ENCODE peak calls at places on chromosomes 12 and 14, in four cellular contexts. H is K562, A is H1, C is HepG2. J is an unnamed sample.

GRCh38 chr14:104375551-104376201 is 203.9 kb upstream of the C14orf180 start:
- DNase-seq in H (no peak), A (no peak), C (no peak), J (no peak)

GRCh38 chr14:77861201-77861600 is 61.3 kb downstream of the ADCK1 start:
- DNase-seq in H (no peak), A (no peak), C (no peak), J (no peak)

GRCh38 chr14:22469541-22470303 is 119.3 kb downstream of the DAD1 start:
- DNase-seq in H (no peak), A (no peak), C (no peak), J (no peak)

GRCh38 chr12:125148316-125148715 is 83.1 kb downstream of the AACS start:
- DNase-seq in H (no peak), A (no peak), C (no peak), J (no peak)

GRCh38 chr12:11664101-11664500 is 14.6 kb downstream of the ETV6 start:
- DNase-seq in H (no peak), A (no peak), C (no peak), J (no peak)

GRCh38 chr12:49491823-49492222 is 47.0 kb upstream of the KCNH3 start:
- DNase-seq in H (no peak), A (no peak), C (no peak), J (no peak)

GRCh38 chr14:101476931-101477553 is 84.3 kb upstream of the DIO3 start:
- DNase-seq in H (no peak), A (peak), C (peak), J (no peak)

GRCh38 chr12:51087818-51088217 is 4.4 kb upstream of the CSRNP2 start:
- DNase-seq in H (no peak), A (no peak), C (no peak), J (peak)

GRCh38 chr12:71840226-71840847 is 778 bp downstream of the TBC1D15 start:
- DNase-seq in H (peak), A (no peak), C (peak), J (no peak)

GRCh38 chr12:110597885-110598284 is 14.8 kb upstream of the PPTC7 start:
- DNase-seq in H (no peak), A (no peak), C (no peak), J (no peak)

GRCh38 chr12:1912580-1913376 is 5.7 kb downstream of the CACNA2D4 start:
- DNase-seq in H (no peak), A (no peak), C (no peak), J (no peak)

GRCh38 chr12:76670776-76671175 is 93.1 kb upstream of the ZDHHC17 start:
- DNase-seq in H (no peak), A (no peak), C (no peak), J (no peak)

GRCh38 chr14:59055439-59056045 is 132.9 kb upstream of the DAAM1 start:
- DNase-seq in H (peak), A (no peak), C (peak), J (peak)
- TF ChIP-seq BRCA1 in H (no peak), A (no peak), C (no peak), J (no peak)

GRCh38 chr14:65109357-65109756 is 7.0 kb upstream of the MAX start:
- DNase-seq in H (no peak), A (no peak), C (no peak), J (no peak)

GRCh38 chr14:65104791-65105190 is 2.5 kb upstream of the MAX start:
- DNase-seq in H (no peak), A (no peak), C (no peak), J (no peak)

GRCh38 chr14:65106316-65106715 is 4.0 kb upstream of the MAX start:
- DNase-seq in H (no peak), A (no peak), C (no peak), J (no peak)

GRCh38 chr14:65110525-65110924 is 8.2 kb upstream of the MAX start:
- DNase-seq in H (no peak), A (no peak), C (no peak), J (no peak)

GRCh38 chr14:65107200-65107599 is 4.9 kb upstream of the MAX start:
- DNase-seq in H (peak), A (no peak), C (no peak), J (no peak)
- TF ChIP-seq SP1 in H (no peak), A (no peak), C (no peak), J (no peak)

GRCh38 chr14:68842298-68842697 is 49.4 kb upstream of the ZFP36L1 start:
- DNase-seq in H (no peak), A (no peak), C (no peak), J (no peak)

GRCh38 chr14:68844210-68844545 is 51.3 kb upstream of the ZFP36L1 start:
- DNase-seq in H (no peak), A (no peak), C (no peak), J (no peak)

GRCh38 chr14:68843471-68844209 is 50.8 kb upstream of the ZFP36L1 start:
- DNase-seq in H (peak), A (peak), C (no peak), J (no peak)

GRCh38 chr14:68840454-68840853 is 47.6 kb upstream of the ZFP36L1 start:
- DNase-seq in H (no peak), A (no peak), C (no peak), J (no peak)

DNA sequence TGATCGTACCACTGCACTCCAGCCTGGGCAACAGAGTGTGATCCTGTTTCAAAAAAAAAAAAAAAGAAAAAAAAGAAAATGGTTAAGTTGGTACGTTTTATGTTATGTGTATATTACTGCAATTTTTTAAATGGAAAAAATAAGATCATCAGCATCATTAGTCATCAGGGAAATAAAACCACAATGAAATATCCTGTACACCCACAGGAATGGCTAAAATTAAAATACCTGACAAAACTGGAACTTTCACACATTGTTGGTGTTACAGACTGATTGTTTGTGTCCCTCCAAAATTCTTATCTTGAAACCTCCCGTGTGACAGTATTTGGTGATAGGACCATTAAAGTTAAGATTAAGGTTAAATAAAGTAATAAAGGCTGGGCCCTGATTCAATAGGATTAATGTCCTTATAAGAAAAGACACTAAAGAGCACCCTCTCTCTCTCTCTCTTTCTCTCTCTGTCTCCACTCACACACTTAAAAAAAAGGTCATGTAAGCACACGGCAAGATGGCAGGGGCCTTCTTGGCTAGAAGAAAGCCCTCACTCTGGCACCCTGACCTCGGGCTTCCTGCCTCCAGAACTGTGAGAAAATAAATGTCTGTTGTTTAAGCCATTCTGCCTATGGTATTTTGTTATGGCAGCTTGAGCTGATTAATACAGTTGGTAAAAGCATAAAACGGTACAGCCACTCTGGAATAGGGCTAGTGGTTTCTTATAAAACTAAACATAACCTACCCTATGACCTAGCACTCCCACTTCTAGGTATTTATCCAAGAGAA is 48.4 kb upstream of the ZFP36L1 start:
- DNase-seq in H (no peak), A (no peak), C (no peak), J (no peak)
- TF ChIP-seq BRCA1 in H (no peak), A (no peak), C (no peak), J (no peak)

GRCh38 chr14:91326514-91326832 is 82.0 kb upstream of the GPR68 start:
- DNase-seq in H (no peak), A (no peak), C (no peak), J (no peak)
- TF ChIP-seq SP1 in H (no peak), A (no peak), C (no peak), J (no peak)

GRCh38 chr14:75198291-75198933 is 22.0 kb upstream of the TMED10 start:
- DNase-seq in H (no peak), A (no peak), C (peak), J (no peak)
- TF ChIP-seq BRCA1 in H (no peak), A (no peak), C (no peak), J (no peak)

GRCh38 chr12:105089817-105090216 is 5.6 kb upstream of the ALDH1L2 start:
- DNase-seq in H (no peak), A (no peak), C (no peak), J (no peak)

GRCh38 chr12:105092336-105092735 is 8.1 kb upstream of the ALDH1L2 start:
- DNase-seq in H (no peak), A (peak), C (no peak), J (no peak)

GRCh38 chr12:105090361-105090760 is 6.1 kb upstream of the ALDH1L2 start:
- DNase-seq in H (no peak), A (no peak), C (no peak), J (no peak)

GRCh38 chr12:105091495-105092206 is 7.4 kb upstream of the ALDH1L2 start:
- DNase-seq in H (no peak), A (no peak), C (no peak), J (no peak)
- TF ChIP-seq SP1 in H (no peak), A (no peak), C (no peak), J (no peak)

GRCh38 chr14:74570696-74571095 is 41.3 kb downstream of the LTBP2 start:
- DNase-seq in H (no peak), A (no peak), C (no peak), J (no peak)

GRCh38 chr14:74569826-74570591 is 42.0 kb downstream of the LTBP2 start:
- DNase-seq in H (no peak), A (no peak), C (peak), J (no peak)

GRCh38 chr14:74568896-74569295 is 43.1 kb downstream of the LTBP2 start:
- DNase-seq in H (no peak), A (no peak), C (no peak), J (no peak)

GRCh38 chr14:74568380-74568649 is 43.7 kb downstream of the LTBP2 start:
- DNase-seq in H (no peak), A (no peak), C (no peak), J (no peak)

GRCh38 chr14:74569387-74569786 is 42.6 kb downstream of the LTBP2 start:
- DNase-seq in H (no peak), A (no peak), C (no peak), J (no peak)
- TF ChIP-seq BRCA1 in H (no peak), A (no peak), C (no peak), J (no peak)

DNA sequence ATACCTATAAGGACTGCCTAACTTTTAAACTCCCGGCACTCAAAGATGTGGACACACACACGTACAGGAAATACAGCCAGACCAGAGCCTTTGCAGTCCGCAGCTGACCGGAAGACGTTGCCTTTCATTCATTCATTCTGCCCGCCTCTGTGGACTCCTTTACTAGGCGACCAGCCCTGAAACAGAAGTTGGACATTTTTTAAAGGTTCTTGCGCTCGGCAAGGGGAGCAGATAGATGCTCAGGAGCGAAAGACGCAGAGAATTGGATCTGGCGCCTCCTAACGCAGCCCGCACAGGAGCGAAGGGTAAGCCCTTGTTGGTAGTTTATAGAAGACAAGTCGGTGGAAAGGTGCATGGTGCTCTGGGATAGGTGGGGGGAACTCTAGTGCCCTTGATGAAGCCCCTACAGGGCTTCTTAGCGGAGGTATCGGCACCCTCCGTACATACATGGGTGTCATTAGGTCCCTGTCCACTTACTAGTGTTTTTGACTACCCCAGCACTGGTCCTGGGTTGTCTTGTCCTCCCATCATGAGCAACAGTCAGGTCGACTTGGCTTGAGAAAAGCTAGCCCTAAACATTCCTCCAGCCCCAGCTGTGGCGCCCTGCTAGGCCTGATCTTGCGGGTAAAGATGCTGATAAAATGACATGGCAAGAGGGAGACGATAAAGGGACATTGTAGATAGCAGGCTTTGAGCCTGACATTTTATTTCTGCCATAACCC is at the start of gene KDM2B:
- DNase-seq in H (peak), A (no peak), C (peak), J (no peak)
- TF ChIP-seq SP1 in H (no peak), A (no peak), C (no peak), J (no peak)

GRCh38 chr14:64811676-64812075 is 68.0 kb downstream of the SPTB start:
- DNase-seq in H (no peak), A (no peak), C (no peak), J (no peak)
- TF ChIP-seq BRCA1 in H (no peak), A (no peak), C (no peak), J (no peak)

GRCh38 chr12:89450922-89451321 is 73.7 kb downstream of the GALNT4 start:
- DNase-seq in H (no peak), A (no peak), C (peak), J (no peak)
- TF ChIP-seq SP1 in H (no peak), A (no peak), C (no peak), J (no peak)

J was measured in GM12878.